ENCODE peak calls at places on chromosomes 1 and 21, in five cellular contexts. One of them, this sample, is unnamed.

GRCh38 chr1:201324821-201325677 is 41.7 kb downstream of the PKP1 start:
- DNase-seq in GM23338: no peak
- DNase-seq in spleen: peak
- DNase-seq in tibial nerve: no peak
- DNase-seq in H1: no peak
- DNase-seq in this sample: no peak

GRCh38 chr1:68328485-68328884 is 96.2 kb upstream of the WLS start:
- DNase-seq in GM23338: no peak
- DNase-seq in spleen: no peak
- DNase-seq in tibial nerve: no peak
- DNase-seq in H1: no peak
- DNase-seq in this sample: peak

GRCh38 chr1:85683292-85684025 is 24.8 kb downstream of the ZNHIT6 start:
- DNase-seq in GM23338: no peak
- DNase-seq in spleen: no peak
- DNase-seq in tibial nerve: no peak
- DNase-seq in H1: no peak
- DNase-seq in this sample: no peak

GRCh38 chr1:17486242-17486641 is 46.8 kb upstream of the RCC2 start:
- DNase-seq in GM23338: peak
- DNase-seq in spleen: no peak
- DNase-seq in tibial nerve: no peak
- DNase-seq in H1: no peak
- DNase-seq in this sample: no peak

GRCh38 chr21:45885597-45885929 is 96.0 kb upstream of the COL6A1 start:
- DNase-seq in GM23338: no peak
- DNase-seq in spleen: no peak
- DNase-seq in tibial nerve: no peak
- DNase-seq in H1: no peak
- DNase-seq in this sample: no peak

GRCh38 chr21:45153358-45154318 is 79.3 kb downstream of the ADARB1 start:
- DNase-seq in GM23338: no peak
- DNase-seq in spleen: no peak
- DNase-seq in tibial nerve: no peak
- DNase-seq in H1: no peak
- DNase-seq in this sample: peak

GRCh38 chr1:220544901-220545303 is 17.0 kb downstream of the MARK1 start:
- DNase-seq in GM23338: peak
- DNase-seq in spleen: no peak
- DNase-seq in tibial nerve: no peak
- DNase-seq in H1: no peak
- DNase-seq in this sample: peak

GRCh38 chr1:225509770-225510169 is 81.9 kb upstream of the LBR start:
- DNase-seq in GM23338: no peak
- DNase-seq in spleen: no peak
- DNase-seq in tibial nerve: no peak
- DNase-seq in H1: no peak
- DNase-seq in this sample: no peak

GRCh38 chr21:28554660-28555475 is 437.8 kb downstream of the LTN1 start:
- DNase-seq in GM23338: peak
- DNase-seq in spleen: no peak
- DNase-seq in tibial nerve: no peak
- DNase-seq in H1: no peak
- DNase-seq in this sample: no peak

GRCh38 chr1:109438798-109439297 is 12.6 kb upstream of the PSMA5 start:
- DNase-seq in GM23338: no peak
- DNase-seq in spleen: no peak
- DNase-seq in tibial nerve: no peak
- DNase-seq in H1: no peak
- DNase-seq in this sample: peak

GRCh38 chr21:38126677-38127271 is 130.0 kb upstream of the KCNJ15 start:
- DNase-seq in GM23338: peak
- DNase-seq in spleen: peak
- DNase-seq in tibial nerve: peak
- DNase-seq in H1: no peak
- DNase-seq in this sample: peak

GRCh38 chr1:110540891-110541685 is 22.1 kb upstream of the KCNA10 start:
- DNase-seq in GM23338: no peak
- DNase-seq in spleen: no peak
- DNase-seq in tibial nerve: no peak
- DNase-seq in H1: no peak
- DNase-seq in this sample: no peak

GRCh38 chr1:165954940-165955339 is 127.5 kb downstream of the UCK2 start:
- DNase-seq in GM23338: no peak
- DNase-seq in spleen: no peak
- DNase-seq in tibial nerve: no peak
- DNase-seq in H1: no peak
- DNase-seq in this sample: peak

DNA sequence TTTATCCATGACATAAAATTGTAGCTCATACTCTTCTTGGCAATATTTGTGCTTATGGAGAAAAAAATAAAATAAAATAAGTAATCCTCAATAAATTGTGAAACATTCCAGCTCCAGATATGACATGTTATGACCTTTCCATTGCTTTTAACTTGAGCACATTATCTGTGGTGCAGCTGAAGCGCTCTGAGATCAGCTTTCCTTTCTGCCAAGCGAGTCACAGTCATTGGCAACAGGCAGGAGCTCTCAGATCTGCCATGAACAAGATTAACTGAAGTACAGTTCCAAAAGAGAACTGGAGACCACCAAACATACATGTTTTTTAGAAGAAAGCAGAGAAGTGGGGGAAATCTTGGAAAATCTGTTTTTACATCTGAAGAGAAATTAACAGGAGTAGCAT is 89.2 kb upstream of the DSCAM start:
- DNase-seq in GM23338: no peak
- DNase-seq in spleen: no peak
- DNase-seq in tibial nerve: no peak
- DNase-seq in H1: no peak
- DNase-seq in this sample: no peak
- H3K4me3 ChIP-seq in GM23338: no peak
- H3K4me3 ChIP-seq in spleen: no peak
- H3K4me3 ChIP-seq in tibial nerve: no peak
- H3K4me3 ChIP-seq in H1: no peak
- H3K4me3 ChIP-seq in this sample: no peak

GRCh38 chr1:60283690-60284089 is 210.1 kb upstream of the C1orf87 start:
- DNase-seq in GM23338: no peak
- DNase-seq in spleen: no peak
- DNase-seq in tibial nerve: no peak
- DNase-seq in H1: no peak
- DNase-seq in this sample: peak

GRCh38 chr1:60290393-60290792 is 216.8 kb upstream of the C1orf87 start:
- DNase-seq in GM23338: no peak
- DNase-seq in spleen: no peak
- DNase-seq in tibial nerve: no peak
- DNase-seq in H1: no peak
- DNase-seq in this sample: no peak

GRCh38 chr1:60287536-60287935 is 214.0 kb upstream of the C1orf87 start:
- DNase-seq in GM23338: no peak
- DNase-seq in spleen: no peak
- DNase-seq in tibial nerve: no peak
- DNase-seq in H1: no peak
- DNase-seq in this sample: no peak
- TF ChIP-seq CTCF in GM23338: no peak
- TF ChIP-seq CTCF in spleen: no peak
- TF ChIP-seq CTCF in tibial nerve: no peak
- TF ChIP-seq CTCF in H1: no peak
- TF ChIP-seq CTCF in this sample: no peak

DNA sequence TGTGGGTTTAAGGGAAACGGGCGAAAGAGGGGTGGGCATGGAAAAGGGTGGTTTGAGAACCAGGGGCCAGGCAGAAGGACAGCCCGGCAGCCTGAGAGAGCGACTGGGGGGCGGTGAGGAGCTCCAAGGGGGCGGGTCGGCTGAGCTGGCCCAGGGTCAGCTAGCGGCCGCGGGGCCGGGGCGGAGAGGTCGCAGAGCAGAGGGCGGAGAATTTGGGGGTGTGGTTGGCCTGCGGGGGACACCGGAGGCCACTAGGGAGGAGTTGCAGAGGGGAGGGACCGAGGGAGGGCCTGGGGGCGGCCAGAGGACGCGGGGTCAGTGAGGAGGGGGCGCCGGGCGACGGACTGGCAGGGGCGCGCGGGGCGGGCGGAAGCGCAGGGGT is 54.7 kb downstream of the NDUFS5 start:
- DNase-seq in GM23338: peak
- DNase-seq in spleen: peak
- DNase-seq in tibial nerve: no peak
- DNase-seq in H1: peak
- DNase-seq in this sample: no peak
- H3K4me3 ChIP-seq in GM23338: peak
- H3K4me3 ChIP-seq in spleen: peak
- H3K4me3 ChIP-seq in tibial nerve: peak
- H3K4me3 ChIP-seq in H1: peak
- H3K4me3 ChIP-seq in this sample: peak

GRCh38 chr1:83571536-83571935 is 427.4 kb downstream of the TTLL7 start:
- DNase-seq in GM23338: no peak
- DNase-seq in spleen: no peak
- DNase-seq in tibial nerve: no peak
- DNase-seq in H1: no peak
- DNase-seq in this sample: no peak

GRCh38 chr1:83574749-83575148 is 424.2 kb downstream of the TTLL7 start:
- DNase-seq in GM23338: no peak
- DNase-seq in spleen: no peak
- DNase-seq in tibial nerve: no peak
- DNase-seq in H1: no peak
- DNase-seq in this sample: no peak

DNA sequence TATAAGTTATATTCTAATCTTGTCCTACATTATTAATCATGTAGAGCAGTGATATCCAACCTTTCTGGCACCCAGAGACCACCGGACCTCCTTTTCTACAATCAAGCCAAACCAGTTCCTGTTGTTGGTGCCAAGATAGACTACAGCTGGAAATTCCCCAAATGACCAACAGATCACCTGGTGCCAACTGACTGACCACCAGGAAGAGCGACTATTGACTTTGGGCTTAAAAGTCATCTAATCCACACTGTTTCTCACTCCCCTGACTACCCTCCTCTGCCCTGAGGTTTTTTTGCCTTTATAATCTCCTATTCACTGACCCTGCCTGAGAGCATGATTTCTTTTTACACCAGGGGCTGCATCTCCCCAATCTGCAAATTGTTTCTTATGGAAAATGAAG is 425.2 kb downstream of the TTLL7 start:
- DNase-seq in GM23338: no peak
- DNase-seq in spleen: no peak
- DNase-seq in tibial nerve: no peak
- DNase-seq in H1: no peak
- DNase-seq in this sample: no peak
- TF ChIP-seq CTCF in GM23338: no peak
- TF ChIP-seq CTCF in spleen: no peak
- TF ChIP-seq CTCF in tibial nerve: no peak
- TF ChIP-seq CTCF in H1: no peak
- TF ChIP-seq CTCF in this sample: no peak